ENCODE peak calls at places on chromosome X, in eight cellular contexts. One of them, this sample, is unnamed.

GRCh38 chrX:357693-358471 is 28.8 kb downstream of the PPP2R3B start:
- DNase-seq in PC-3: peak; percentile 54
- DNase-seq in CD8-positive, alpha-beta memory T cell: peak; percentile 48
- DNase-seq in AG04450: no peak
- DNase-seq in H7: no peak
- DNase-seq in CD4-positive, alpha-beta memory T cell: peak; percentile 66
- DNase-seq in left ventricle myocardium inferior: peak; percentile 13
- DNase-seq in AG10803: peak; percentile 34
- DNase-seq in this sample: no peak

GRCh38 chrX:19747672-19748610 is 139.5 kb downstream of the SH3KBP1 start:
- DNase-seq in CD8-positive, alpha-beta memory T cell: peak; percentile 89
- DNase-seq in CD4-positive, alpha-beta memory T cell: peak; percentile 85
- DNase-seq in H7: no peak
- DNase-seq in PC-3: no peak
- DNase-seq in left ventricle myocardium inferior: peak; percentile 13
- DNase-seq in AG04450: no peak
- DNase-seq in AG10803: no peak
- DNase-seq in this sample: no peak

GRCh38 chrX:80098038-80098437 is 83.5 kb downstream of the TBX22 start:
- DNase-seq in PC-3: no peak
- DNase-seq in CD8-positive, alpha-beta memory T cell: no peak
- DNase-seq in AG04450: no peak
- DNase-seq in AG10803: no peak
- DNase-seq in CD4-positive, alpha-beta memory T cell: no peak
- DNase-seq in left ventricle myocardium inferior: no peak
- DNase-seq in H7: no peak
- DNase-seq in this sample: no peak

GRCh38 chrX:50100188-50100587 is 100.6 kb downstream of the AKAP4 start:
- DNase-seq in H7: peak; percentile 6
- DNase-seq in CD4-positive, alpha-beta memory T cell: no peak
- DNase-seq in left ventricle myocardium inferior: no peak
- DNase-seq in AG04450: no peak
- DNase-seq in PC-3: peak; percentile 45
- DNase-seq in CD8-positive, alpha-beta memory T cell: no peak
- DNase-seq in AG10803: no peak
- DNase-seq in this sample: no peak

GRCh38 chrX:55487143-55487542 is 2.5 kb downstream of the USP51 start:
- DNase-seq in AG04450: no peak
- DNase-seq in PC-3: no peak
- DNase-seq in CD4-positive, alpha-beta memory T cell: no peak
- DNase-seq in H7: no peak
- DNase-seq in AG10803: no peak
- DNase-seq in CD8-positive, alpha-beta memory T cell: no peak
- DNase-seq in left ventricle myocardium inferior: no peak
- DNase-seq in this sample: no peak

GRCh38 chrX:23993012-23993633 is 33.9 kb downstream of the KLHL15 start:
- DNase-seq in PC-3: no peak
- DNase-seq in CD4-positive, alpha-beta memory T cell: no peak
- DNase-seq in left ventricle myocardium inferior: no peak
- DNase-seq in H7: no peak
- DNase-seq in AG04450: no peak
- DNase-seq in AG10803: no peak
- DNase-seq in CD8-positive, alpha-beta memory T cell: no peak
- DNase-seq in this sample: no peak

GRCh38 chrX:68238568-68238967 is 194.7 kb downstream of the OPHN1 start:
- DNase-seq in left ventricle myocardium inferior: no peak
- DNase-seq in AG10803: peak; percentile 0
- DNase-seq in H7: peak; percentile 22
- DNase-seq in CD4-positive, alpha-beta memory T cell: no peak
- DNase-seq in AG04450: no peak
- DNase-seq in PC-3: peak; percentile 43
- DNase-seq in CD8-positive, alpha-beta memory T cell: no peak
- DNase-seq in this sample: no peak

GRCh38 chrX:43969504-43970501 is 3.4 kb downstream of the NDP start:
- DNase-seq in CD8-positive, alpha-beta memory T cell: no peak
- DNase-seq in AG10803: peak; percentile 14
- DNase-seq in left ventricle myocardium inferior: no peak
- DNase-seq in CD4-positive, alpha-beta memory T cell: no peak
- DNase-seq in H7: peak; percentile 24
- DNase-seq in AG04450: no peak
- DNase-seq in PC-3: peak; percentile 38
- DNase-seq in this sample: no peak

GRCh38 chrX:44036336-44036735 is 63.1 kb upstream of the NDP start:
- DNase-seq in AG10803: peak; percentile 83
- DNase-seq in PC-3: no peak
- DNase-seq in H7: no peak
- DNase-seq in AG04450: peak; percentile 29
- DNase-seq in left ventricle myocardium inferior: no peak
- DNase-seq in CD4-positive, alpha-beta memory T cell: no peak
- DNase-seq in CD8-positive, alpha-beta memory T cell: no peak
- DNase-seq in this sample: no peak

GRCh38 chrX:149841929-149842328 is 39.1 kb upstream of the MAGEA8 start:
- DNase-seq in CD4-positive, alpha-beta memory T cell: no peak
- DNase-seq in CD8-positive, alpha-beta memory T cell: no peak
- DNase-seq in H7: no peak
- DNase-seq in AG10803: no peak
- DNase-seq in AG04450: no peak
- DNase-seq in left ventricle myocardium inferior: no peak
- DNase-seq in PC-3: no peak
- DNase-seq in this sample: no peak

GRCh38 chrX:71953946-71954345 is 43.3 kb downstream of the NHSL2 start:
- DNase-seq in AG10803: peak; percentile 11
- DNase-seq in CD8-positive, alpha-beta memory T cell: no peak
- DNase-seq in PC-3: no peak
- DNase-seq in CD4-positive, alpha-beta memory T cell: no peak
- DNase-seq in H7: no peak
- DNase-seq in AG04450: no peak
- DNase-seq in left ventricle myocardium inferior: no peak
- DNase-seq in this sample: no peak

GRCh38 chrX:861335-861890 is 230.8 kb downstream of the SHOX start:
- DNase-seq in AG10803: peak; percentile 42
- DNase-seq in PC-3: no peak
- DNase-seq in H7: no peak
- DNase-seq in CD8-positive, alpha-beta memory T cell: no peak
- DNase-seq in left ventricle myocardium inferior: no peak
- DNase-seq in CD4-positive, alpha-beta memory T cell: no peak
- DNase-seq in AG04450: no peak
- DNase-seq in this sample: no peak

GRCh38 chrX:70998402-70999027 is 67.6 kb upstream of the SLC7A3 start:
- DNase-seq in CD4-positive, alpha-beta memory T cell: peak; percentile 5
- DNase-seq in AG04450: no peak
- DNase-seq in AG10803: peak; percentile 57
- DNase-seq in H7: no peak
- DNase-seq in PC-3: peak; percentile 42
- DNase-seq in CD8-positive, alpha-beta memory T cell: no peak
- DNase-seq in left ventricle myocardium inferior: no peak
- DNase-seq in this sample: no peak

GRCh38 chrX:67781132-67781531 is 237.3 kb downstream of the AR start:
- DNase-seq in CD8-positive, alpha-beta memory T cell: no peak
- DNase-seq in CD4-positive, alpha-beta memory T cell: no peak
- DNase-seq in H7: no peak
- DNase-seq in AG04450: no peak
- DNase-seq in PC-3: no peak
- DNase-seq in AG10803: no peak
- DNase-seq in left ventricle myocardium inferior: no peak
- DNase-seq in this sample: no peak

GRCh38 chrX:18676470-18676869 is 4.6 kb upstream of the RS1 start:
- DNase-seq in AG10803: no peak
- DNase-seq in AG04450: no peak
- DNase-seq in H7: peak; percentile 69
- DNase-seq in CD8-positive, alpha-beta memory T cell: no peak
- DNase-seq in CD4-positive, alpha-beta memory T cell: no peak
- DNase-seq in PC-3: no peak
- DNase-seq in left ventricle myocardium inferior: no peak
- DNase-seq in this sample: no peak

GRCh38 chrX:70134116-70134477 is 850 bp downstream of the IGBP1 start:
- DNase-seq in PC-3: peak; percentile 32
- DNase-seq in CD8-positive, alpha-beta memory T cell: no peak
- DNase-seq in CD4-positive, alpha-beta memory T cell: no peak
- DNase-seq in AG10803: peak; percentile 20
- DNase-seq in AG04450: no peak
- DNase-seq in H7: peak; percentile 29
- DNase-seq in left ventricle myocardium inferior: no peak
- DNase-seq in this sample: no peak

GRCh38 chrX:39848243-39848642 is 249.5 kb downstream of the BCOR start:
- DNase-seq in left ventricle myocardium inferior: no peak
- DNase-seq in PC-3: no peak
- DNase-seq in CD4-positive, alpha-beta memory T cell: no peak
- DNase-seq in H7: no peak
- DNase-seq in AG10803: peak; percentile 22
- DNase-seq in CD8-positive, alpha-beta memory T cell: no peak
- DNase-seq in AG04450: no peak
- DNase-seq in this sample: no peak

GRCh38 chrX:46758956-46759644 is at the start of gene SLC9A7:
- DNase-seq in PC-3: peak; percentile 84
- DNase-seq in H7: peak; percentile 79
- DNase-seq in AG10803: peak; percentile 63
- DNase-seq in AG04450: no peak
- DNase-seq in CD8-positive, alpha-beta memory T cell: peak; percentile 80
- DNase-seq in CD4-positive, alpha-beta memory T cell: peak; percentile 74
- DNase-seq in left ventricle myocardium inferior: peak; percentile 63
- DNase-seq in this sample: no peak
- H3K4me3 ChIP-seq in PC-3: peak within 1 kb of the TSS; percentile 98
- H3K4me3 ChIP-seq in H7: peak within 1 kb of the TSS; percentile 79
- H3K4me3 ChIP-seq in AG10803: peak within 1 kb of the TSS; percentile 75
- H3K4me3 ChIP-seq in AG04450: peak within 1 kb of the TSS; percentile 73
- H3K4me3 ChIP-seq in CD8-positive, alpha-beta memory T cell: peak within 1 kb of the TSS; percentile 52
- H3K4me3 ChIP-seq in CD4-positive, alpha-beta memory T cell: peak within 1 kb of the TSS; percentile 56
- H3K4me3 ChIP-seq in left ventricle myocardium inferior: peak within 1 kb of the TSS; percentile 66
- H3K4me3 ChIP-seq in this sample: peak within 1 kb of the TSS; percentile 76

DNA sequence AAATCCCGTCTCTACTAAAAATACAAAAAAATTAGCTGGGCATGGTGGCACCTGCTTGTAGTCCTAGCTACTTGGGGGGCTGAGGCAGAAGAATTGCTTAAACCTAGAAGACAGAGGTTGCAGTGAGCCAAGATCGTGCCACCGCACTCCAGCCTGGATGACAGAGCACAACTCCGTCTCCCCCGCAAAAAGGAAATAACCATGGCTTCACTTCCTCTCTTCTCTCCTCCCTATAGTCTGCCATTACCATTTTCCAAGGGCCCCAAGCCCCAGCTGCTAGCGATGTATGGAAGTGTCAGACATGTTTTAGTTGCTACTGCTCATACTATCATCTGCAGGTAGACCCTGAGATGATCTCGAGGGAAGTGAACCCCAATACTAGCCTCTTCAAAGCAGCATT is 177.3 kb upstream of the FAM9B start:
- DNase-seq in CD4-positive, alpha-beta memory T cell: no peak
- DNase-seq in H7: no peak
- DNase-seq in AG04450: no peak
- DNase-seq in left ventricle myocardium inferior: no peak
- DNase-seq in CD8-positive, alpha-beta memory T cell: no peak
- DNase-seq in AG10803: no peak
- DNase-seq in PC-3: no peak
- DNase-seq in this sample: no peak
- H3K4me3 ChIP-seq in CD4-positive, alpha-beta memory T cell: no peak overlapping the region
- H3K4me3 ChIP-seq in H7: no peak overlapping the region
- H3K4me3 ChIP-seq in AG04450: no peak overlapping the region
- H3K4me3 ChIP-seq in left ventricle myocardium inferior: no peak overlapping the region
- H3K4me3 ChIP-seq in CD8-positive, alpha-beta memory T cell: no peak overlapping the region
- H3K4me3 ChIP-seq in AG10803: no peak overlapping the region
- H3K4me3 ChIP-seq in PC-3: no peak overlapping the region
- H3K4me3 ChIP-seq in this sample: no peak overlapping the region

GRCh38 chrX:47620303-47620685 is 637 bp upstream of the SYN1 start:
- DNase-seq in H7: no peak
- DNase-seq in CD4-positive, alpha-beta memory T cell: no peak
- DNase-seq in AG10803: no peak
- DNase-seq in AG04450: no peak
- DNase-seq in CD8-positive, alpha-beta memory T cell: no peak
- DNase-seq in PC-3: no peak
- DNase-seq in left ventricle myocardium inferior: no peak
- DNase-seq in this sample: no peak

GRCh38 chrX:47619486-47620302 is at the start of gene SYN1:
- DNase-seq in AG10803: peak; percentile 70
- DNase-seq in PC-3: peak; percentile 38
- DNase-seq in left ventricle myocardium inferior: peak; percentile 81
- DNase-seq in CD8-positive, alpha-beta memory T cell: peak; percentile 86
- DNase-seq in H7: peak; percentile 94
- DNase-seq in CD4-positive, alpha-beta memory T cell: peak; percentile 83
- DNase-seq in AG04450: peak; percentile 42
- DNase-seq in this sample: peak; percentile 7

GRCh38 chrX:47621851-47622250 is 2.2 kb upstream of the SYN1 start:
- DNase-seq in AG10803: no peak
- DNase-seq in CD8-positive, alpha-beta memory T cell: no peak
- DNase-seq in H7: no peak
- DNase-seq in PC-3: no peak
- DNase-seq in left ventricle myocardium inferior: no peak
- DNase-seq in AG04450: no peak
- DNase-seq in CD4-positive, alpha-beta memory T cell: no peak
- DNase-seq in this sample: no peak

GRCh38 chrX:47625365-47625764 is 4.4 kb downstream of the CFP start:
- DNase-seq in PC-3: no peak
- DNase-seq in left ventricle myocardium inferior: no peak
- DNase-seq in CD4-positive, alpha-beta memory T cell: no peak
- DNase-seq in AG04450: no peak
- DNase-seq in AG10803: no peak
- DNase-seq in H7: no peak
- DNase-seq in CD8-positive, alpha-beta memory T cell: no peak
- DNase-seq in this sample: no peak

GRCh38 chrX:47623540-47624027 is 3.9 kb upstream of the SYN1 start:
- DNase-seq in AG04450: peak; percentile 32
- DNase-seq in CD8-positive, alpha-beta memory T cell: no peak
- DNase-seq in H7: peak; percentile 95
- DNase-seq in PC-3: no peak
- DNase-seq in left ventricle myocardium inferior: peak; percentile 29
- DNase-seq in CD4-positive, alpha-beta memory T cell: peak; percentile 43
- DNase-seq in AG10803: peak; percentile 74
- DNase-seq in this sample: peak; percentile 27
- H3K4me3 ChIP-seq in AG04450: peak overlapping the region; percentile 53
- H3K4me3 ChIP-seq in CD8-positive, alpha-beta memory T cell: peak overlapping the region; percentile 41
- H3K4me3 ChIP-seq in H7: peak overlapping the region; percentile 25
- H3K4me3 ChIP-seq in PC-3: no peak overlapping the region
- H3K4me3 ChIP-seq in left ventricle myocardium inferior: peak overlapping the region; percentile 53
- H3K4me3 ChIP-seq in CD4-positive, alpha-beta memory T cell: peak overlapping the region; percentile 31
- H3K4me3 ChIP-seq in AG10803: peak overlapping the region; percentile 42
- H3K4me3 ChIP-seq in this sample: peak overlapping the region; percentile 41

DNA sequence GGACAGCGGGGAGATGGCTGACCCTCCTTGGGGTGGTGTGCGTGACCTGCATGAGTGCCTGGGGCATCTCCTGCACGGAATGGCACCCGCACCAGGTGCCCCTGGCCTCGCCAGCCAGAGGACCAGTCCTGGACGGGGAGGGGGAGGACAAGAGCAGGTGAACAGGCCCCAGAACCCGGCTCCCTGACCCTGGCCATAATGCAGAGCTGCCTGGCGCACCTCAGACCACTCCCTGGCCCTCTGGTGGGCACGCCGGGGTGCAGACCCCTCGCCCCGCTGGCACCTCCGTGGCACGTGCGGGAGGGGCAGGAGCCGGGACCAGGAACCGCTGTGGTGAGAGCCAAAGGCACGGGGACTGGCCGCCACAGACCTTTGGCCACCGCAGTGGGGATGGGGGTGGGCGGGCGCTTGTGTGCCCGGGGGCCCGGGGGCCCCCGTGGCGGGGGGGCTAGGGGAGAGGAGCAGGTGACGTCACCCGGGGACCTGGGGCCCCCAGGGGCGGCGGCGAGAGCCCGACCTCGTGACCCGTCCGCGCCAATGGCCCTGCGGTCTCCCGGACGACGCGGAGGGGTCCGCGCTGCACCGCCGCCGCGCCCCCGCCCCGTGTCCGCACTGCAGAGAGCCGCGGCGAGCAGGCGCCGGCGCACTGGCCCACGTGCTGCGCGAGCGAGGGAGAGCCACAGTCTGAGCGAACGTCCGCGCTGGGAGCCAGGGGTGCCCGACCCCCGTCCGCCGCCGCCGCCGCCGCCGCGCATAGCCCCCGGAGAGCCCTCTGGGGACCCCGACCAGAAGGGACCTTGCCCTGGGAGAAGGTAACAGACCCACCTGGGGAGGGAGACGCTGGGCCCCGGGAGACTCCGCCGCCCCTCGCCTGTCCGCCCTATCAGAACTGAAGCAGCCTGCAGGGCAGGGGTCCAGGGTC is at the start of gene PNMA3:
- DNase-seq in CD8-positive, alpha-beta memory T cell: no peak
- DNase-seq in AG04450: no peak
- DNase-seq in H7: peak; percentile 79
- DNase-seq in PC-3: no peak
- DNase-seq in left ventricle myocardium inferior: no peak
- DNase-seq in CD4-positive, alpha-beta memory T cell: no peak
- DNase-seq in AG10803: no peak
- DNase-seq in this sample: no peak
- H3K4me3 ChIP-seq in CD8-positive, alpha-beta memory T cell: no peak within 1 kb of the TSS
- H3K4me3 ChIP-seq in AG04450: no peak within 1 kb of the TSS
- H3K4me3 ChIP-seq in H7: peak within 1 kb of the TSS; percentile 32
- H3K4me3 ChIP-seq in PC-3: no peak within 1 kb of the TSS
- H3K4me3 ChIP-seq in left ventricle myocardium inferior: peak within 1 kb of the TSS; percentile 53
- H3K4me3 ChIP-seq in CD4-positive, alpha-beta memory T cell: no peak within 1 kb of the TSS
- H3K4me3 ChIP-seq in AG10803: no peak within 1 kb of the TSS
- H3K4me3 ChIP-seq in this sample: no peak within 1 kb of the TSS